ENCODE peak calls at places on chromosomes 5 and 9, in five cellular contexts. One of them, this sample, is unnamed.

GRCh38 chr9:131734165-131734610 is 5.7 kb downstream of the RAPGEF1 start:
- DNase-seq in upper lobe of left lung: no peak
- DNase-seq in mucosa of descending colon: peak
- DNase-seq in fibroblast of lung: peak
- DNase-seq in WERI-Rb-1: no peak
- DNase-seq in this sample: no peak

GRCh38 chr5:123496892-123497291 is 15.1 kb upstream of the CSNK1G3 start:
- DNase-seq in mucosa of descending colon: peak
- DNase-seq in fibroblast of lung: peak
- DNase-seq in upper lobe of left lung: no peak
- DNase-seq in WERI-Rb-1: no peak
- DNase-seq in this sample: no peak

GRCh38 chr9:89612566-89613278 is 7.9 kb downstream of the GADD45G start:
- DNase-seq in mucosa of descending colon: no peak
- DNase-seq in WERI-Rb-1: no peak
- DNase-seq in fibroblast of lung: no peak
- DNase-seq in upper lobe of left lung: no peak
- DNase-seq in this sample: no peak

GRCh38 chr5:37184748-37185364 is 64.3 kb downstream of the CPLANE1 start:
- DNase-seq in fibroblast of lung: no peak
- DNase-seq in WERI-Rb-1: no peak
- DNase-seq in mucosa of descending colon: no peak
- DNase-seq in upper lobe of left lung: no peak
- DNase-seq in this sample: no peak

GRCh38 chr5:168165221-168165965 is 126.1 kb upstream of the WWC1 start:
- DNase-seq in fibroblast of lung: peak
- DNase-seq in mucosa of descending colon: peak
- DNase-seq in WERI-Rb-1: no peak
- DNase-seq in upper lobe of left lung: no peak
- DNase-seq in this sample: no peak

GRCh38 chr9:21395778-21396717 is 10.8 kb upstream of the IFNA2 start:
- DNase-seq in fibroblast of lung: no peak
- DNase-seq in mucosa of descending colon: peak
- DNase-seq in upper lobe of left lung: peak
- DNase-seq in WERI-Rb-1: peak
- DNase-seq in this sample: no peak

GRCh38 chr5:67176931-67177330 is 19.7 kb downstream of the CD180 start:
- DNase-seq in fibroblast of lung: no peak
- DNase-seq in mucosa of descending colon: no peak
- DNase-seq in WERI-Rb-1: no peak
- DNase-seq in upper lobe of left lung: no peak
- DNase-seq in this sample: no peak

GRCh38 chr5:75509956-75510355 is 1.5 kb downstream of the CERT1 start:
- DNase-seq in mucosa of descending colon: no peak
- DNase-seq in fibroblast of lung: peak
- DNase-seq in WERI-Rb-1: no peak
- DNase-seq in upper lobe of left lung: no peak
- DNase-seq in this sample: no peak

GRCh38 chr9:125593581-125593980 is 113.4 kb downstream of the MAPKAP1 start:
- DNase-seq in mucosa of descending colon: no peak
- DNase-seq in upper lobe of left lung: no peak
- DNase-seq in WERI-Rb-1: no peak
- DNase-seq in fibroblast of lung: no peak
- DNase-seq in this sample: no peak

GRCh38 chr9:125839322-125839721 is 92.1 kb downstream of the PBX3 start:
- DNase-seq in fibroblast of lung: no peak
- DNase-seq in WERI-Rb-1: no peak
- DNase-seq in upper lobe of left lung: no peak
- DNase-seq in mucosa of descending colon: no peak
- DNase-seq in this sample: no peak

GRCh38 chr5:131109540-131110255 is 55.4 kb downstream of the HINT1 start:
- DNase-seq in upper lobe of left lung: no peak
- DNase-seq in mucosa of descending colon: no peak
- DNase-seq in fibroblast of lung: peak
- DNase-seq in WERI-Rb-1: peak
- DNase-seq in this sample: peak

GRCh38 chr9:68751556-68751955 is 46.5 kb downstream of the PIP5K1B start:
- DNase-seq in mucosa of descending colon: no peak
- DNase-seq in fibroblast of lung: no peak
- DNase-seq in WERI-Rb-1: no peak
- DNase-seq in upper lobe of left lung: no peak
- DNase-seq in this sample: no peak

GRCh38 chr5:65808261-65808741 is 86.3 kb downstream of the NLN start:
- DNase-seq in WERI-Rb-1: no peak
- DNase-seq in mucosa of descending colon: no peak
- DNase-seq in upper lobe of left lung: no peak
- DNase-seq in fibroblast of lung: peak
- DNase-seq in this sample: no peak

GRCh38 chr9:82923410-82924242 is 139.3 kb downstream of the RASEF start:
- DNase-seq in WERI-Rb-1: peak
- DNase-seq in mucosa of descending colon: no peak
- DNase-seq in fibroblast of lung: peak
- DNase-seq in upper lobe of left lung: no peak
- DNase-seq in this sample: no peak

GRCh38 chr5:128081111-128081865 is 2.3 kb upstream of the SLC12A2 start:
- DNase-seq in fibroblast of lung: peak
- DNase-seq in mucosa of descending colon: no peak
- DNase-seq in WERI-Rb-1: no peak
- DNase-seq in upper lobe of left lung: no peak
- DNase-seq in this sample: no peak

GRCh38 chr5:140690376-140690932 is 716 bp downstream of the HARS1 start:
- DNase-seq in WERI-Rb-1: no peak
- DNase-seq in mucosa of descending colon: no peak
- DNase-seq in fibroblast of lung: no peak
- DNase-seq in upper lobe of left lung: no peak
- DNase-seq in this sample: no peak

GRCh38 chr5:169270827-169271226 is 30.1 kb downstream of the SLIT3 start:
- DNase-seq in fibroblast of lung: no peak
- DNase-seq in WERI-Rb-1: no peak
- DNase-seq in upper lobe of left lung: no peak
- DNase-seq in mucosa of descending colon: no peak
- DNase-seq in this sample: no peak

GRCh38 chr5:65334077-65334476 is 147.6 kb downstream of the ADAMTS6 start:
- DNase-seq in WERI-Rb-1: no peak
- DNase-seq in fibroblast of lung: peak
- DNase-seq in upper lobe of left lung: no peak
- DNase-seq in mucosa of descending colon: no peak
- DNase-seq in this sample: no peak

GRCh38 chr9:83955985-83956287 is 24.1 kb downstream of the HNRNPK start:
- DNase-seq in mucosa of descending colon: no peak
- DNase-seq in upper lobe of left lung: no peak
- DNase-seq in fibroblast of lung: no peak
- DNase-seq in WERI-Rb-1: peak
- DNase-seq in this sample: no peak

GRCh38 chr5:127386557-127386956 is 96.0 kb downstream of the MEGF10 start:
- DNase-seq in fibroblast of lung: peak
- DNase-seq in mucosa of descending colon: no peak
- DNase-seq in upper lobe of left lung: no peak
- DNase-seq in WERI-Rb-1: no peak
- DNase-seq in this sample: peak

GRCh38 chr5:150694638-150695037 is 6.2 kb downstream of the RBM22 start:
- DNase-seq in fibroblast of lung: peak
- DNase-seq in upper lobe of left lung: no peak
- DNase-seq in mucosa of descending colon: no peak
- DNase-seq in WERI-Rb-1: no peak
- DNase-seq in this sample: no peak

GRCh38 chr5:76303917-76304316 is 99.2 kb upstream of the IQGAP2 start:
- DNase-seq in mucosa of descending colon: peak
- DNase-seq in fibroblast of lung: no peak
- DNase-seq in WERI-Rb-1: no peak
- DNase-seq in upper lobe of left lung: no peak
- DNase-seq in this sample: no peak

GRCh38 chr9:92740015-92740408 is 24.6 kb downstream of the BICD2 start:
- DNase-seq in fibroblast of lung: peak
- DNase-seq in WERI-Rb-1: no peak
- DNase-seq in mucosa of descending colon: no peak
- DNase-seq in upper lobe of left lung: no peak
- DNase-seq in this sample: no peak
- H3K4me3 ChIP-seq in fibroblast of lung: no peak
- H3K4me3 ChIP-seq in WERI-Rb-1: no peak
- H3K4me3 ChIP-seq in mucosa of descending colon: no peak
- H3K4me3 ChIP-seq in upper lobe of left lung: no peak
- H3K4me3 ChIP-seq in this sample: no peak

GRCh38 chr9:98773721-98774120 is 22.6 kb downstream of the ANKS6 start:
- DNase-seq in WERI-Rb-1: no peak
- DNase-seq in mucosa of descending colon: no peak
- DNase-seq in upper lobe of left lung: peak
- DNase-seq in fibroblast of lung: no peak
- DNase-seq in this sample: no peak
- TF ChIP-seq CTCF in WERI-Rb-1: peak
- TF ChIP-seq CTCF in mucosa of descending colon: no peak
- TF ChIP-seq CTCF in upper lobe of left lung: no peak
- TF ChIP-seq CTCF in fibroblast of lung: no peak
- TF ChIP-seq CTCF in this sample: no peak

DNA sequence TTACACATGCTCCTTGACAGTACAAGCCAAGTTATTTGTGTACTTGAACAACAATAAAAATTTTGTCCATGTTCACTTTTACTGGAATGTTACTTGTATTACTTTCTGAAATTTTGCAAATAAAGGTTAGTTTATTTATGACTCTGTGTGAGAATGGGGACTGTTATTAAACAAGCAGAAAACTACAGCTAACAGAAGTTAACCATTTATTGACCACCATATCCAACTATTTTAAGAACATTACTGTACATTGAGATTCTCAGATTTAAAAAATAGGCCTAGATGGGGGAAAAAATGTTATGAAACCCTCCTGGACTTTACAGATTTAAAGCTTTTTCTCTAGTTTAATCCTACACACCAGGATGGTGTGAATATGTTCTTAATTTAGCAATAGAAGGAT is 1.8 kb downstream of the SLC25A51 start:
- DNase-seq in upper lobe of left lung: no peak
- DNase-seq in fibroblast of lung: no peak
- DNase-seq in mucosa of descending colon: no peak
- DNase-seq in WERI-Rb-1: no peak
- DNase-seq in this sample: no peak
- H3K4me3 ChIP-seq in upper lobe of left lung: no peak
- H3K4me3 ChIP-seq in fibroblast of lung: peak
- H3K4me3 ChIP-seq in mucosa of descending colon: no peak
- H3K4me3 ChIP-seq in WERI-Rb-1: no peak
- H3K4me3 ChIP-seq in this sample: no peak

GRCh38 chr5:86838078-86838477 is 220.3 kb downstream of the COX7C start:
- DNase-seq in WERI-Rb-1: no peak
- DNase-seq in fibroblast of lung: peak
- DNase-seq in upper lobe of left lung: no peak
- DNase-seq in mucosa of descending colon: no peak
- DNase-seq in this sample: no peak
- TF ChIP-seq CTCF in WERI-Rb-1: no peak
- TF ChIP-seq CTCF in fibroblast of lung: no peak
- TF ChIP-seq CTCF in upper lobe of left lung: no peak
- TF ChIP-seq CTCF in mucosa of descending colon: no peak
- TF ChIP-seq CTCF in this sample: no peak

GRCh38 chr5:139384591-139385051 is 1.5 kb upstream of the SLC23A1 start:
- DNase-seq in upper lobe of left lung: no peak
- DNase-seq in fibroblast of lung: no peak
- DNase-seq in WERI-Rb-1: no peak
- DNase-seq in mucosa of descending colon: no peak
- DNase-seq in this sample: no peak
- H3K4me3 ChIP-seq in upper lobe of left lung: no peak
- H3K4me3 ChIP-seq in fibroblast of lung: peak
- H3K4me3 ChIP-seq in WERI-Rb-1: no peak
- H3K4me3 ChIP-seq in mucosa of descending colon: no peak
- H3K4me3 ChIP-seq in this sample: peak

GRCh38 chr5:110045153-110045552 is 355.4 kb downstream of the MAN2A1 start:
- DNase-seq in WERI-Rb-1: no peak
- DNase-seq in mucosa of descending colon: no peak
- DNase-seq in fibroblast of lung: peak
- DNase-seq in upper lobe of left lung: no peak
- DNase-seq in this sample: no peak
- TF ChIP-seq CTCF in WERI-Rb-1: no peak
- TF ChIP-seq CTCF in mucosa of descending colon: no peak
- TF ChIP-seq CTCF in fibroblast of lung: peak
- TF ChIP-seq CTCF in upper lobe of left lung: no peak
- TF ChIP-seq CTCF in this sample: peak

GRCh38 chr5:17235736-17236330 is 18.4 kb downstream of the BASP1 start:
- DNase-seq in mucosa of descending colon: no peak
- DNase-seq in WERI-Rb-1: no peak
- DNase-seq in upper lobe of left lung: no peak
- DNase-seq in fibroblast of lung: peak
- DNase-seq in this sample: no peak

GRCh38 chr5:17241635-17242034 is 24.2 kb downstream of the BASP1 start:
- DNase-seq in upper lobe of left lung: no peak
- DNase-seq in mucosa of descending colon: no peak
- DNase-seq in fibroblast of lung: no peak
- DNase-seq in WERI-Rb-1: no peak
- DNase-seq in this sample: no peak

GRCh38 chr5:17240487-17240886 is 23.1 kb downstream of the BASP1 start:
- DNase-seq in upper lobe of left lung: no peak
- DNase-seq in WERI-Rb-1: no peak
- DNase-seq in fibroblast of lung: no peak
- DNase-seq in mucosa of descending colon: no peak
- DNase-seq in this sample: no peak

GRCh38 chr5:17239953-17240352 is 22.5 kb downstream of the BASP1 start:
- DNase-seq in fibroblast of lung: no peak
- DNase-seq in WERI-Rb-1: no peak
- DNase-seq in mucosa of descending colon: no peak
- DNase-seq in upper lobe of left lung: no peak
- DNase-seq in this sample: no peak

DNA sequence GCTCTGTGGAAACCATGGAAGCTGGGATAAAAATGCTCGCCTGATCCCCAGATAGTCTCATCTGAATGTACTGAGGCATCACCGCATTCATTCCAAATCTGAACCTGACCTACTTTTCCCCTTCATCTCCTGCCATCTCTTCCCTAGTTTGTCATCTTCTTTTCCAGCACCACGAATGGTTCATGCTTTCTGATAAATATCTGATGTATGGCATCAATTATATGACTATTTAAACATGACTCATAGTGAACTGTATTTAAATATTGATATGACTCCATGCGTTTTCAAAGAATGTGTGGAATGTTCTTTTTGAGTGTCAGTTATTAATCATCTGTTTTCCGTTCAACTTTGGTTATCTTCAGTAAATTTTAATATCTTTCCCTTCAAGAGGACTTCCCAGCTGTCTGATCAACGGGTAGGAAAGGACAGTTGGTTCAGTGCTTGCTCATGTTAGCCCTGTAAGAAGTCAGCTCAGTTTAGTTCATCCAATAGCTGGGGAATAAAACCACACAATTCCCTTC is 21.1 kb downstream of the BASP1 start:
- DNase-seq in mucosa of descending colon: no peak
- DNase-seq in fibroblast of lung: peak
- DNase-seq in upper lobe of left lung: no peak
- DNase-seq in WERI-Rb-1: no peak
- DNase-seq in this sample: no peak
- H3K4me3 ChIP-seq in mucosa of descending colon: no peak
- H3K4me3 ChIP-seq in fibroblast of lung: no peak
- H3K4me3 ChIP-seq in upper lobe of left lung: no peak
- H3K4me3 ChIP-seq in WERI-Rb-1: no peak
- H3K4me3 ChIP-seq in this sample: no peak